ENCODE peak calls at places on chromosomes 13 and 19, in five cellular contexts. Q is GM04504; C is CD8-positive, alpha-beta T cell; V is hypothalamus; H is anterior cingulate cortex. N is an unnamed sample.

GRCh38 chr19:4575267-4575793 is 15.8 kb upstream of the SEMA6B start:
- DNase-seq in Q (peak; percentile 78), H (no peak), C (no peak), V (no peak), N (no peak)

GRCh38 chr13:47794963-47795362 is 206.1 kb downstream of the SUCLA2 start:
- DNase-seq in V (no peak), Q (no peak), H (no peak), C (no peak), N (no peak)

GRCh38 chr13:50712469-50712868 is 131.0 kb downstream of the DLEU7 start:
- DNase-seq in C (no peak), H (no peak), Q (peak; percentile 32), V (no peak), N (no peak)

GRCh38 chr13:21556051-21556450 is 47.9 kb downstream of the MICU2 start:
- DNase-seq in Q (no peak), H (no peak), V (no peak), C (no peak), N (no peak)

GRCh38 chr13:62483774-62484173 is 1068.1 kb upstream of the PCDH20 start:
- DNase-seq in H (no peak), V (no peak), C (no peak), Q (no peak), N (no peak)

GRCh38 chr13:39935155-39935554 is 279.7 kb downstream of the COG6 start:
- DNase-seq in H (no peak), V (no peak), Q (no peak), C (no peak), N (no peak)

GRCh38 chr19:51511353-51511752 is 9.8 kb upstream of the SIGLEC12 start:
- DNase-seq in V (no peak), C (no peak), Q (no peak), H (no peak), N (no peak)

GRCh38 chr13:21055016-21055415 is 6.4 kb downstream of the LATS2 start:
- DNase-seq in C (no peak), Q (peak; percentile 41), V (no peak), H (no peak), N (no peak)

GRCh38 chr19:52237771-52238400 is 31.5 kb upstream of the ZNF766 start:
- DNase-seq in Q (peak; percentile 27), C (peak; percentile 46), H (peak; percentile 3), V (peak; percentile 5), N (peak; percentile 75)

GRCh38 chr13:33087790-33088189 is 71.6 kb downstream of the KL start:
- DNase-seq in C (no peak), V (no peak), H (no peak), Q (no peak), N (no peak)

N was measured in natural killer cell treated with Interleukin-12 subunit alpha and Interleukin-12 subunit beta and Interleukin-15 and Interleukin-18, amount 100 ng/mL, for 72 hours.